ENCODE peak calls at places on chromosome 6, in five cellular contexts. One of them, this sample, is unnamed.

GRCh38 chr6:53857318-53858094 is 62.7 kb downstream of the LRRC1 start:
- ATAC-seq in Right ventricle myocardium inferior: no peak
- ATAC-seq in upper lobe of left lung: no peak
- ATAC-seq in effector memory CD8-positive, alpha-beta T cell: no peak
- ATAC-seq in activated CD4-positive, alpha-beta T cell treated with anti-CD3 and anti-CD28 coated beads for 36 hours: no peak
- ATAC-seq in this sample: no peak

GRCh38 chr6:4794140-4794707 is 18.0 kb downstream of the CDYL start:
- ATAC-seq in Right ventricle myocardium inferior: peak; percentile 89
- ATAC-seq in upper lobe of left lung: no peak
- ATAC-seq in effector memory CD8-positive, alpha-beta T cell: no peak
- ATAC-seq in activated CD4-positive, alpha-beta T cell treated with anti-CD3 and anti-CD28 coated beads for 36 hours: no peak
- ATAC-seq in this sample: no peak

GRCh38 chr6:56685102-56685733 is 42.5 kb upstream of the DST start:
- ATAC-seq in Right ventricle myocardium inferior: no peak
- ATAC-seq in upper lobe of left lung: no peak
- ATAC-seq in effector memory CD8-positive, alpha-beta T cell: no peak
- ATAC-seq in activated CD4-positive, alpha-beta T cell treated with anti-CD3 and anti-CD28 coated beads for 36 hours: no peak
- ATAC-seq in this sample: no peak

GRCh38 chr6:32222333-32223230 is 1.3 kb downstream of the NOTCH4 start:
- ATAC-seq in Right ventricle myocardium inferior: no peak
- ATAC-seq in upper lobe of left lung: no peak
- ATAC-seq in effector memory CD8-positive, alpha-beta T cell: no peak
- ATAC-seq in activated CD4-positive, alpha-beta T cell treated with anti-CD3 and anti-CD28 coated beads for 36 hours: no peak
- ATAC-seq in this sample: no peak

GRCh38 chr6:2783188-2783957 is 18.2 kb downstream of the WRNIP1 start:
- ATAC-seq in Right ventricle myocardium inferior: no peak
- ATAC-seq in upper lobe of left lung: no peak
- ATAC-seq in effector memory CD8-positive, alpha-beta T cell: no peak
- ATAC-seq in activated CD4-positive, alpha-beta T cell treated with anti-CD3 and anti-CD28 coated beads for 36 hours: peak; percentile 65
- ATAC-seq in this sample: no peak

GRCh38 chr6:55450007-55450406 is 122.7 kb downstream of the GFRAL start:
- ATAC-seq in Right ventricle myocardium inferior: peak; percentile 44
- ATAC-seq in upper lobe of left lung: peak; percentile 50
- ATAC-seq in effector memory CD8-positive, alpha-beta T cell: no peak
- ATAC-seq in activated CD4-positive, alpha-beta T cell treated with anti-CD3 and anti-CD28 coated beads for 36 hours: no peak
- ATAC-seq in this sample: no peak

GRCh38 chr6:68760941-68761676 is 126.0 kb downstream of the ADGRB3 start:
- ATAC-seq in Right ventricle myocardium inferior: peak; percentile 88
- ATAC-seq in upper lobe of left lung: no peak
- ATAC-seq in effector memory CD8-positive, alpha-beta T cell: no peak
- ATAC-seq in activated CD4-positive, alpha-beta T cell treated with anti-CD3 and anti-CD28 coated beads for 36 hours: no peak
- ATAC-seq in this sample: no peak

GRCh38 chr6:35298625-35299140 is 1.1 kb downstream of the DEF6 start:
- ATAC-seq in Right ventricle myocardium inferior: no peak
- ATAC-seq in upper lobe of left lung: peak; percentile 1
- ATAC-seq in effector memory CD8-positive, alpha-beta T cell: no peak
- ATAC-seq in activated CD4-positive, alpha-beta T cell treated with anti-CD3 and anti-CD28 coated beads for 36 hours: no peak
- ATAC-seq in this sample: no peak

GRCh38 chr6:108968746-108969316 is 120.6 kb downstream of the ARMC2 start:
- ATAC-seq in Right ventricle myocardium inferior: no peak
- ATAC-seq in upper lobe of left lung: peak; percentile 41
- ATAC-seq in effector memory CD8-positive, alpha-beta T cell: no peak
- ATAC-seq in activated CD4-positive, alpha-beta T cell treated with anti-CD3 and anti-CD28 coated beads for 36 hours: no peak
- ATAC-seq in this sample: no peak

GRCh38 chr6:47952640-47953039 is 158.4 kb downstream of the PTCHD4 start:
- ATAC-seq in Right ventricle myocardium inferior: no peak
- ATAC-seq in upper lobe of left lung: no peak
- ATAC-seq in effector memory CD8-positive, alpha-beta T cell: no peak
- ATAC-seq in activated CD4-positive, alpha-beta T cell treated with anti-CD3 and anti-CD28 coated beads for 36 hours: no peak
- ATAC-seq in this sample: no peak

GRCh38 chr6:111781055-111781708 is 92.1 kb downstream of the FYN start:
- ATAC-seq in Right ventricle myocardium inferior: peak; percentile 76
- ATAC-seq in upper lobe of left lung: peak; percentile 55
- ATAC-seq in effector memory CD8-positive, alpha-beta T cell: no peak
- ATAC-seq in activated CD4-positive, alpha-beta T cell treated with anti-CD3 and anti-CD28 coated beads for 36 hours: no peak
- ATAC-seq in this sample: no peak

GRCh38 chr6:42783876-42784738 is 2.3 kb downstream of the BICRAL start:
- ATAC-seq in Right ventricle myocardium inferior: peak; percentile 20
- ATAC-seq in upper lobe of left lung: no peak
- ATAC-seq in effector memory CD8-positive, alpha-beta T cell: no peak
- ATAC-seq in activated CD4-positive, alpha-beta T cell treated with anti-CD3 and anti-CD28 coated beads for 36 hours: peak; percentile 6
- ATAC-seq in this sample: no peak

GRCh38 chr6:20115269-20116005 is 96.8 kb downstream of the MBOAT1 start:
- ATAC-seq in Right ventricle myocardium inferior: no peak
- ATAC-seq in upper lobe of left lung: no peak
- ATAC-seq in effector memory CD8-positive, alpha-beta T cell: no peak
- ATAC-seq in activated CD4-positive, alpha-beta T cell treated with anti-CD3 and anti-CD28 coated beads for 36 hours: no peak
- ATAC-seq in this sample: no peak

GRCh38 chr6:34718867-34719441 is 22.4 kb upstream of the ILRUN start:
- ATAC-seq in Right ventricle myocardium inferior: no peak
- ATAC-seq in upper lobe of left lung: no peak
- ATAC-seq in effector memory CD8-positive, alpha-beta T cell: no peak
- ATAC-seq in activated CD4-positive, alpha-beta T cell treated with anti-CD3 and anti-CD28 coated beads for 36 hours: no peak
- ATAC-seq in this sample: no peak

GRCh38 chr6:157717266-157717870 is 105.7 kb upstream of the SNX9 start:
- ATAC-seq in Right ventricle myocardium inferior: no peak
- ATAC-seq in upper lobe of left lung: no peak
- ATAC-seq in effector memory CD8-positive, alpha-beta T cell: no peak
- ATAC-seq in activated CD4-positive, alpha-beta T cell treated with anti-CD3 and anti-CD28 coated beads for 36 hours: no peak
- ATAC-seq in this sample: no peak

GRCh38 chr6:37056112-37056403 is 50.6 kb downstream of the FGD2 start:
- ATAC-seq in Right ventricle myocardium inferior: no peak
- ATAC-seq in upper lobe of left lung: no peak
- ATAC-seq in effector memory CD8-positive, alpha-beta T cell: no peak
- ATAC-seq in activated CD4-positive, alpha-beta T cell treated with anti-CD3 and anti-CD28 coated beads for 36 hours: no peak
- ATAC-seq in this sample: no peak

GRCh38 chr6:11609324-11610071 is 71.9 kb downstream of the TMEM170B start:
- ATAC-seq in Right ventricle myocardium inferior: peak; percentile 15
- ATAC-seq in upper lobe of left lung: peak; percentile 28
- ATAC-seq in effector memory CD8-positive, alpha-beta T cell: no peak
- ATAC-seq in activated CD4-positive, alpha-beta T cell treated with anti-CD3 and anti-CD28 coated beads for 36 hours: no peak
- ATAC-seq in this sample: no peak

GRCh38 chr6:36906539-36906938 is 20.8 kb downstream of the C6orf89 start:
- ATAC-seq in Right ventricle myocardium inferior: peak; percentile 84
- ATAC-seq in upper lobe of left lung: peak; percentile 35
- ATAC-seq in effector memory CD8-positive, alpha-beta T cell: no peak
- ATAC-seq in activated CD4-positive, alpha-beta T cell treated with anti-CD3 and anti-CD28 coated beads for 36 hours: no peak
- ATAC-seq in this sample: no peak

GRCh38 chr6:13400772-13401171 is 72.4 kb upstream of the TBC1D7 start:
- ATAC-seq in Right ventricle myocardium inferior: no peak
- ATAC-seq in upper lobe of left lung: no peak
- ATAC-seq in effector memory CD8-positive, alpha-beta T cell: no peak
- ATAC-seq in activated CD4-positive, alpha-beta T cell treated with anti-CD3 and anti-CD28 coated beads for 36 hours: peak; percentile 70
- ATAC-seq in this sample: peak; percentile 20

GRCh38 chr6:137403855-137404254 is 90.3 kb downstream of the OLIG3 start:
- ATAC-seq in Right ventricle myocardium inferior: no peak
- ATAC-seq in upper lobe of left lung: no peak
- ATAC-seq in effector memory CD8-positive, alpha-beta T cell: no peak
- ATAC-seq in activated CD4-positive, alpha-beta T cell treated with anti-CD3 and anti-CD28 coated beads for 36 hours: no peak
- ATAC-seq in this sample: no peak

GRCh38 chr6:31896856-31897611 is 464 bp downstream of the EHMT2 start:
- ATAC-seq in Right ventricle myocardium inferior: no peak
- ATAC-seq in upper lobe of left lung: no peak
- ATAC-seq in effector memory CD8-positive, alpha-beta T cell: no peak
- ATAC-seq in activated CD4-positive, alpha-beta T cell treated with anti-CD3 and anti-CD28 coated beads for 36 hours: no peak
- ATAC-seq in this sample: peak; percentile 1

GRCh38 chr6:10954590-10955010 is 67.7 kb downstream of the SYCP2L start:
- ATAC-seq in Right ventricle myocardium inferior: peak; percentile 60
- ATAC-seq in upper lobe of left lung: peak; percentile 84
- ATAC-seq in effector memory CD8-positive, alpha-beta T cell: peak; percentile 70
- ATAC-seq in activated CD4-positive, alpha-beta T cell treated with anti-CD3 and anti-CD28 coated beads for 36 hours: peak; percentile 85
- ATAC-seq in this sample: peak; percentile 70

GRCh38 chr6:24448828-24449525 is 40.4 kb downstream of the GPLD1 start:
- ATAC-seq in Right ventricle myocardium inferior: no peak
- ATAC-seq in upper lobe of left lung: no peak
- ATAC-seq in effector memory CD8-positive, alpha-beta T cell: no peak
- ATAC-seq in activated CD4-positive, alpha-beta T cell treated with anti-CD3 and anti-CD28 coated beads for 36 hours: no peak
- ATAC-seq in this sample: no peak

GRCh38 chr6:140437619-140438345 is 1063.3 kb upstream of the CITED2 start:
- ATAC-seq in Right ventricle myocardium inferior: peak; percentile 37
- ATAC-seq in upper lobe of left lung: no peak
- ATAC-seq in effector memory CD8-positive, alpha-beta T cell: no peak
- ATAC-seq in activated CD4-positive, alpha-beta T cell treated with anti-CD3 and anti-CD28 coated beads for 36 hours: no peak
- ATAC-seq in this sample: no peak

GRCh38 chr6:111679126-111679525 is 73.4 kb upstream of the TRAF3IP2 start:
- ATAC-seq in Right ventricle myocardium inferior: no peak
- ATAC-seq in upper lobe of left lung: no peak
- ATAC-seq in effector memory CD8-positive, alpha-beta T cell: no peak
- ATAC-seq in activated CD4-positive, alpha-beta T cell treated with anti-CD3 and anti-CD28 coated beads for 36 hours: no peak
- ATAC-seq in this sample: no peak

GRCh38 chr6:56725257-56725656 is 82.6 kb upstream of the DST start:
- ATAC-seq in Right ventricle myocardium inferior: peak; percentile 4
- ATAC-seq in upper lobe of left lung: no peak
- ATAC-seq in effector memory CD8-positive, alpha-beta T cell: no peak
- ATAC-seq in activated CD4-positive, alpha-beta T cell treated with anti-CD3 and anti-CD28 coated beads for 36 hours: no peak
- ATAC-seq in this sample: no peak

GRCh38 chr6:111921108-111921507 is 47.9 kb upstream of the FYN start:
- ATAC-seq in Right ventricle myocardium inferior: no peak
- ATAC-seq in upper lobe of left lung: no peak
- ATAC-seq in effector memory CD8-positive, alpha-beta T cell: no peak
- ATAC-seq in activated CD4-positive, alpha-beta T cell treated with anti-CD3 and anti-CD28 coated beads for 36 hours: no peak
- ATAC-seq in this sample: no peak

GRCh38 chr6:168217216-168217879 is 102.2 kb downstream of the DACT2 start:
- ATAC-seq in Right ventricle myocardium inferior: no peak
- ATAC-seq in upper lobe of left lung: no peak
- ATAC-seq in effector memory CD8-positive, alpha-beta T cell: no peak
- ATAC-seq in activated CD4-positive, alpha-beta T cell treated with anti-CD3 and anti-CD28 coated beads for 36 hours: no peak
- ATAC-seq in this sample: no peak

GRCh38 chr6:119966484-119966883 is 616.9 kb upstream of the MAN1A1 start:
- ATAC-seq in Right ventricle myocardium inferior: no peak
- ATAC-seq in upper lobe of left lung: no peak
- ATAC-seq in effector memory CD8-positive, alpha-beta T cell: no peak
- ATAC-seq in activated CD4-positive, alpha-beta T cell treated with anti-CD3 and anti-CD28 coated beads for 36 hours: no peak
- ATAC-seq in this sample: no peak

GRCh38 chr6:105601541-105602174 is 198.8 kb upstream of the PREP start:
- ATAC-seq in Right ventricle myocardium inferior: peak; percentile 98
- ATAC-seq in upper lobe of left lung: peak; percentile 95
- ATAC-seq in effector memory CD8-positive, alpha-beta T cell: peak; percentile 63
- ATAC-seq in activated CD4-positive, alpha-beta T cell treated with anti-CD3 and anti-CD28 coated beads for 36 hours: peak; percentile 90
- ATAC-seq in this sample: peak; percentile 80

GRCh38 chr6:130843575-130844320 is 16.5 kb downstream of the SMLR1 start:
- ATAC-seq in Right ventricle myocardium inferior: no peak
- ATAC-seq in upper lobe of left lung: peak; percentile 60
- ATAC-seq in effector memory CD8-positive, alpha-beta T cell: peak; percentile 91
- ATAC-seq in activated CD4-positive, alpha-beta T cell treated with anti-CD3 and anti-CD28 coated beads for 36 hours: peak; percentile 60
- ATAC-seq in this sample: no peak

GRCh38 chr6:142679907-142680306 is 265.1 kb downstream of the HIVEP2 start:
- ATAC-seq in Right ventricle myocardium inferior: no peak
- ATAC-seq in upper lobe of left lung: no peak
- ATAC-seq in effector memory CD8-positive, alpha-beta T cell: no peak
- ATAC-seq in activated CD4-positive, alpha-beta T cell treated with anti-CD3 and anti-CD28 coated beads for 36 hours: no peak
- ATAC-seq in this sample: no peak